ENCODE peak calls at places on chromosomes 3 and 15, in ten cellular contexts. P is NCI-H2081; A is stromal cell of bone marrow; R is body of pancreas; E is activated CD4-positive, alpha-beta T cell treated with anti-CD3 and anti-CD28 coated beads, Interleukin-2, amount 50 U/mL, for 1 hour; Q is midbrain; D is GM23248; B is NCI-H1694; J is NCI-H1092 treated with DMSO at 0.1 percent for 48 hours; N is esophagus muscularis mucosa. V is an unnamed sample.

GRCh38 chr15:57540736-57541135 is 51.0 kb upstream of the MYZAP start:
- DNase-seq in P (no peak), A (no peak), R (no peak), E (no peak), Q (no peak), D (no peak), B (no peak), J (no peak), N (no peak), V (no peak)

GRCh38 chr3:9214599-9214998 is 34.8 kb downstream of the SRGAP3 start:
- DNase-seq in P (no peak), A (peak), R (no peak), E (no peak), Q (no peak), D (peak), B (no peak), J (no peak), N (no peak), V (no peak)

GRCh38 chr3:10249833-10250232 is 1.6 kb downstream of the TATDN2 start:
- DNase-seq in P (no peak), A (no peak), R (no peak), E (no peak), Q (no peak), D (peak), B (no peak), J (no peak), N (no peak), V (no peak)

GRCh38 chr15:51620647-51621046 is 1.9 kb downstream of the DMXL2 start:
- DNase-seq in P (no peak), A (no peak), R (no peak), E (no peak), Q (no peak), D (no peak), B (no peak), J (peak), N (no peak), V (no peak)

GRCh38 chr15:60772395-60773120 is 293.6 kb upstream of the ICE2 start:
- DNase-seq in P (no peak), A (no peak), R (no peak), E (no peak), Q (no peak), D (no peak), B (no peak), J (no peak), N (no peak), V (no peak)

GRCh38 chr15:25095179-25095578 is 140.4 kb downstream of the SNRPN start:
- DNase-seq in P (no peak), A (no peak), R (no peak), E (no peak), Q (no peak), D (no peak), B (no peak), J (no peak), N (no peak), V (no peak)

GRCh38 chr3:197331131-197331530 is 32.7 kb upstream of the DLG1 start:
- DNase-seq in P (no peak), A (no peak), R (no peak), E (no peak), Q (no peak), D (peak), B (no peak), J (no peak), N (no peak), V (no peak)

GRCh38 chr3:136149569-136150136 is 46.5 kb downstream of the MSL2 start:
- DNase-seq in P (no peak), A (no peak), R (no peak), E (no peak), Q (no peak), D (peak), B (no peak), J (no peak), N (no peak), V (no peak)

GRCh38 chr3:50602675-50603191 is 8.8 kb downstream of the CISH start:
- DNase-seq in P (no peak), A (no peak), R (peak), E (no peak), Q (no peak), D (no peak), B (no peak), J (no peak), N (no peak), V (no peak)

GRCh38 chr3:29314727-29315088 is 33.8 kb downstream of the RBMS3 start:
- DNase-seq in P (no peak), A (no peak), R (no peak), E (no peak), Q (no peak), D (peak), B (no peak), J (no peak), N (no peak), V (no peak)

GRCh38 chr15:26555898-26556297 is 217.0 kb downstream of the GABRB3 start:
- DNase-seq in P (no peak), A (no peak), R (no peak), E (no peak), Q (no peak), D (no peak), B (no peak), J (no peak), N (no peak), V (no peak)

GRCh38 chr3:175956964-175957363 is 1097.8 kb downstream of the NAALADL2 start:
- DNase-seq in P (peak), A (no peak), R (no peak), E (no peak), Q (peak), D (peak), B (no peak), J (no peak), N (no peak), V (no peak)

GRCh38 chr3:188059346-188059745 is 94.6 kb upstream of the LPP start:
- DNase-seq in P (no peak), A (no peak), R (no peak), E (no peak), Q (no peak), D (peak), B (no peak), J (no peak), N (no peak), V (no peak)

GRCh38 chr3:171791695-171792082 is 18.6 kb downstream of the PLD1 start:
- DNase-seq in P (no peak), A (no peak), R (no peak), E (no peak), Q (peak), D (peak), B (no peak), J (no peak), N (no peak), V (no peak)

GRCh38 chr3:37712918-37713819 is 148.5 kb upstream of the CTDSPL start:
- DNase-seq in P (no peak), A (peak), R (no peak), E (no peak), Q (no peak), D (peak), B (no peak), J (no peak), N (no peak), V (no peak)

GRCh38 chr3:10783360-10784346 is 32.4 kb upstream of the SLC6A11 start:
- DNase-seq in P (peak), A (peak), R (no peak), E (no peak), Q (peak), D (peak), B (no peak), J (peak), N (no peak), V (no peak)

GRCh38 chr3:31858439-31858838 is 122.6 kb downstream of the OSBPL10 start:
- DNase-seq in P (no peak), A (no peak), R (no peak), E (no peak), Q (no peak), D (no peak), B (no peak), J (peak), N (no peak), V (no peak)

GRCh38 chr3:46693897-46694235 is 387 bp upstream of the ALS2CL start:
- DNase-seq in P (no peak), A (no peak), R (peak), E (peak), Q (no peak), D (peak), B (no peak), J (no peak), N (no peak), V (no peak)

GRCh38 chr15:43762824-43763223 is 13.9 kb downstream of the ELL3 start:
- DNase-seq in P (no peak), A (no peak), R (no peak), E (no peak), Q (no peak), D (peak), B (no peak), J (no peak), N (no peak), V (no peak)

GRCh38 chr3:30227571-30228301 is 378.7 kb upstream of the TGFBR2 start:
- DNase-seq in P (no peak), A (peak), R (no peak), E (no peak), Q (no peak), D (peak), B (no peak), J (no peak), N (no peak), V (peak)

GRCh38 chr15:41988896-41989572 is 16.7 kb upstream of the EHD4 start:
- DNase-seq in P (no peak), A (no peak), R (no peak), E (no peak), Q (no peak), D (no peak), B (no peak), J (no peak), N (no peak), V (no peak)

GRCh38 chr3:162390891-162391290 is 894.3 kb downstream of the OTOL1 start:
- DNase-seq in P (no peak), A (peak), R (no peak), E (no peak), Q (no peak), D (peak), B (no peak), J (no peak), N (no peak), V (no peak)

GRCh38 chr15:77552066-77552465 is 80.6 kb downstream of the LINGO1 start:
- DNase-seq in P (no peak), A (no peak), R (no peak), E (no peak), Q (no peak), D (no peak), B (no peak), J (no peak), N (no peak), V (no peak)

GRCh38 chr3:23263796-23264195 is 60.7 kb downstream of the UBE2E2 start:
- DNase-seq in P (no peak), A (no peak), R (no peak), E (no peak), Q (no peak), D (peak), B (no peak), J (no peak), N (no peak), V (peak)

GRCh38 chr3:124297062-124297980 is 305.4 kb upstream of the ROPN1 start:
- DNase-seq in P (no peak), A (no peak), R (no peak), E (no peak), Q (no peak), D (no peak), B (no peak), J (no peak), N (peak), V (no peak)

GRCh38 chr3:41598804-41599481 is 363.0 kb downstream of the ULK4 start:
- DNase-seq in P (no peak), A (peak), R (no peak), E (no peak), Q (no peak), D (peak), B (no peak), J (no peak), N (no peak), V (no peak)

GRCh38 chr3:39900462-39901002 is 91.1 kb downstream of the MYRIP start:
- DNase-seq in P (no peak), A (no peak), R (no peak), E (no peak), Q (no peak), D (peak), B (no peak), J (no peak), N (no peak), V (no peak)

GRCh38 chr3:197029511-197030167 is at the start of gene MELTF:
- DNase-seq in P (peak), A (peak), R (peak), E (peak), Q (peak), D (peak), B (peak), J (peak), N (no peak), V (no peak)

GRCh38 chr3:172622916-172623700 is 87.8 kb downstream of the NCEH1 start:
- DNase-seq in P (peak), A (no peak), R (peak), E (peak), Q (peak), D (peak), B (no peak), J (no peak), N (peak), V (no peak)

GRCh38 chr3:194134757-194135515 is 1.0 kb upstream of the HES1 start:
- DNase-seq in P (peak), A (peak), R (peak), E (peak), Q (peak), D (peak), B (peak), J (peak), N (peak), V (no peak)

GRCh38 chr3:179414804-179415203 is 36.5 kb downstream of the GNB4 start:
- DNase-seq in P (no peak), A (no peak), R (no peak), E (no peak), Q (no peak), D (no peak), B (no peak), J (no peak), N (no peak), V (no peak)

GRCh38 chr3:40477671-40478070 is 749 bp downstream of the ZNF619 start:
- DNase-seq in P (no peak), A (no peak), R (no peak), E (no peak), Q (no peak), D (no peak), B (no peak), J (no peak), N (no peak), V (no peak)

GRCh38 chr3:7484636-7485035 is 623.7 kb downstream of the GRM7 start:
- DNase-seq in P (no peak), A (no peak), R (no peak), E (no peak), Q (no peak), D (no peak), B (no peak), J (no peak), N (no peak), V (peak)

GRCh38 chr15:74726774-74727164 is 1.4 kb upstream of the CYP1A1 start:
- DNase-seq in P (no peak), A (no peak), R (no peak), E (no peak), Q (no peak), D (no peak), B (no peak), J (no peak), N (no peak), V (no peak)